ENCODE peak calls at places on chromosomes 5 and 9, in ten cellular contexts. One of them, this sample, is unnamed.
A peak's percentile ranks its signal among the peaks of the same experiment; 100 is the strongest.

GRCh38 chr9:98580956-98581355 is 127.8 kb downstream of the GABBR2 start:
- DNase-seq in GM12878: no peak
- DNase-seq in effector memory CD4-positive, alpha-beta T cell: no peak
- DNase-seq in uterus: no peak
- DNase-seq in HCT116: no peak
- DNase-seq in right lobe of liver: no peak
- DNase-seq in tibial nerve: no peak
- DNase-seq in CD8-positive, alpha-beta T cell: no peak
- DNase-seq in CD4-positive, CD25-positive, alpha-beta regulatory T cell: no peak
- DNase-seq in pancreas: no peak
- DNase-seq in this sample: no peak

GRCh38 chr5:55324815-55325418 is 17.1 kb downstream of the MTREX start:
- DNase-seq in HCT116: peak; percentile 32
- DNase-seq in CD8-positive, alpha-beta T cell: no peak
- DNase-seq in GM12878: no peak
- DNase-seq in effector memory CD4-positive, alpha-beta T cell: no peak
- DNase-seq in tibial nerve: no peak
- DNase-seq in right lobe of liver: no peak
- DNase-seq in uterus: no peak
- DNase-seq in pancreas: no peak
- DNase-seq in CD4-positive, CD25-positive, alpha-beta regulatory T cell: no peak
- DNase-seq in this sample: no peak

GRCh38 chr9:134570151-134570621 is 71.4 kb upstream of the COL5A1 start:
- DNase-seq in HCT116: no peak
- DNase-seq in CD8-positive, alpha-beta T cell: no peak
- DNase-seq in pancreas: peak; percentile 26
- DNase-seq in effector memory CD4-positive, alpha-beta T cell: no peak
- DNase-seq in CD4-positive, CD25-positive, alpha-beta regulatory T cell: no peak
- DNase-seq in GM12878: no peak
- DNase-seq in uterus: peak; percentile 8
- DNase-seq in right lobe of liver: peak; percentile 8
- DNase-seq in tibial nerve: no peak
- DNase-seq in this sample: no peak

GRCh38 chr5:25554077-25554476 is 909.3 kb upstream of the CDH10 start:
- DNase-seq in right lobe of liver: no peak
- DNase-seq in CD4-positive, CD25-positive, alpha-beta regulatory T cell: no peak
- DNase-seq in tibial nerve: no peak
- DNase-seq in CD8-positive, alpha-beta T cell: no peak
- DNase-seq in effector memory CD4-positive, alpha-beta T cell: no peak
- DNase-seq in uterus: no peak
- DNase-seq in GM12878: no peak
- DNase-seq in pancreas: no peak
- DNase-seq in HCT116: no peak
- DNase-seq in this sample: no peak

GRCh38 chr5:176738851-176739250 is 71.5 kb upstream of the UNC5A start:
- DNase-seq in uterus: no peak
- DNase-seq in CD4-positive, CD25-positive, alpha-beta regulatory T cell: no peak
- DNase-seq in GM12878: no peak
- DNase-seq in HCT116: no peak
- DNase-seq in pancreas: peak; percentile 27
- DNase-seq in tibial nerve: no peak
- DNase-seq in right lobe of liver: no peak
- DNase-seq in effector memory CD4-positive, alpha-beta T cell: no peak
- DNase-seq in CD8-positive, alpha-beta T cell: no peak
- DNase-seq in this sample: no peak

GRCh38 chr5:62600560-62601252 is 22.1 kb downstream of the LRRC70 start:
- DNase-seq in CD8-positive, alpha-beta T cell: no peak
- DNase-seq in right lobe of liver: no peak
- DNase-seq in pancreas: no peak
- DNase-seq in tibial nerve: no peak
- DNase-seq in CD4-positive, CD25-positive, alpha-beta regulatory T cell: no peak
- DNase-seq in GM12878: no peak
- DNase-seq in HCT116: no peak
- DNase-seq in uterus: no peak
- DNase-seq in effector memory CD4-positive, alpha-beta T cell: no peak
- DNase-seq in this sample: no peak

GRCh38 chr5:138369706-138370105 is 17.2 kb downstream of the KDM3B start:
- DNase-seq in tibial nerve: no peak
- DNase-seq in pancreas: no peak
- DNase-seq in GM12878: no peak
- DNase-seq in effector memory CD4-positive, alpha-beta T cell: no peak
- DNase-seq in uterus: no peak
- DNase-seq in HCT116: no peak
- DNase-seq in right lobe of liver: no peak
- DNase-seq in CD8-positive, alpha-beta T cell: no peak
- DNase-seq in CD4-positive, CD25-positive, alpha-beta regulatory T cell: no peak
- DNase-seq in this sample: no peak

GRCh38 chr9:133375116-133375723 is 640 bp downstream of the SURF4 start:
- DNase-seq in CD4-positive, CD25-positive, alpha-beta regulatory T cell: no peak
- DNase-seq in effector memory CD4-positive, alpha-beta T cell: no peak
- DNase-seq in CD8-positive, alpha-beta T cell: no peak
- DNase-seq in right lobe of liver: no peak
- DNase-seq in HCT116: no peak
- DNase-seq in uterus: no peak
- DNase-seq in tibial nerve: no peak
- DNase-seq in GM12878: no peak
- DNase-seq in pancreas: peak; percentile 73
- DNase-seq in this sample: no peak

GRCh38 chr5:42843675-42844292 is 32.1 kb upstream of the SELENOP start:
- DNase-seq in HCT116: no peak
- DNase-seq in CD4-positive, CD25-positive, alpha-beta regulatory T cell: no peak
- DNase-seq in effector memory CD4-positive, alpha-beta T cell: no peak
- DNase-seq in pancreas: no peak
- DNase-seq in right lobe of liver: no peak
- DNase-seq in uterus: no peak
- DNase-seq in tibial nerve: no peak
- DNase-seq in CD8-positive, alpha-beta T cell: no peak
- DNase-seq in GM12878: no peak
- DNase-seq in this sample: no peak

GRCh38 chr9:36165766-36166149 is 3.4 kb upstream of the CCIN start:
- DNase-seq in GM12878: no peak
- DNase-seq in HCT116: no peak
- DNase-seq in right lobe of liver: no peak
- DNase-seq in pancreas: no peak
- DNase-seq in CD4-positive, CD25-positive, alpha-beta regulatory T cell: no peak
- DNase-seq in tibial nerve: no peak
- DNase-seq in effector memory CD4-positive, alpha-beta T cell: no peak
- DNase-seq in uterus: no peak
- DNase-seq in CD8-positive, alpha-beta T cell: no peak
- DNase-seq in this sample: no peak

GRCh38 chr9:116844621-116845020 is 157.5 kb downstream of the TRIM32 start:
- DNase-seq in CD8-positive, alpha-beta T cell: no peak
- DNase-seq in uterus: no peak
- DNase-seq in GM12878: no peak
- DNase-seq in right lobe of liver: no peak
- DNase-seq in HCT116: no peak
- DNase-seq in tibial nerve: no peak
- DNase-seq in effector memory CD4-positive, alpha-beta T cell: no peak
- DNase-seq in CD4-positive, CD25-positive, alpha-beta regulatory T cell: no peak
- DNase-seq in pancreas: no peak
- DNase-seq in this sample: no peak

GRCh38 chr9:120845255-120845654 is 2.5 kb upstream of the PSMD5 start:
- DNase-seq in pancreas: no peak
- DNase-seq in GM12878: no peak
- DNase-seq in tibial nerve: no peak
- DNase-seq in right lobe of liver: no peak
- DNase-seq in HCT116: no peak
- DNase-seq in effector memory CD4-positive, alpha-beta T cell: no peak
- DNase-seq in uterus: no peak
- DNase-seq in CD8-positive, alpha-beta T cell: no peak
- DNase-seq in CD4-positive, CD25-positive, alpha-beta regulatory T cell: no peak
- DNase-seq in this sample: no peak

GRCh38 chr5:109316631-109317030 is 93.1 kb downstream of the PJA2 start:
- DNase-seq in right lobe of liver: no peak
- DNase-seq in CD4-positive, CD25-positive, alpha-beta regulatory T cell: no peak
- DNase-seq in CD8-positive, alpha-beta T cell: no peak
- DNase-seq in uterus: no peak
- DNase-seq in tibial nerve: no peak
- DNase-seq in effector memory CD4-positive, alpha-beta T cell: no peak
- DNase-seq in HCT116: peak; percentile 2
- DNase-seq in GM12878: no peak
- DNase-seq in pancreas: no peak
- DNase-seq in this sample: no peak

GRCh38 chr9:101443358-101443757 is 7.8 kb upstream of the ALDOB start:
- DNase-seq in CD8-positive, alpha-beta T cell: no peak
- DNase-seq in pancreas: peak; percentile 73
- DNase-seq in effector memory CD4-positive, alpha-beta T cell: no peak
- DNase-seq in HCT116: no peak
- DNase-seq in GM12878: no peak
- DNase-seq in CD4-positive, CD25-positive, alpha-beta regulatory T cell: no peak
- DNase-seq in tibial nerve: no peak
- DNase-seq in right lobe of liver: peak; percentile 87
- DNase-seq in uterus: no peak
- DNase-seq in this sample: no peak

GRCh38 chr9:21873540-21874221 is 71.2 kb downstream of the MTAP start:
- DNase-seq in uterus: no peak
- DNase-seq in effector memory CD4-positive, alpha-beta T cell: no peak
- DNase-seq in GM12878: no peak
- DNase-seq in right lobe of liver: no peak
- DNase-seq in CD8-positive, alpha-beta T cell: no peak
- DNase-seq in HCT116: peak; percentile 48
- DNase-seq in CD4-positive, CD25-positive, alpha-beta regulatory T cell: no peak
- DNase-seq in tibial nerve: no peak
- DNase-seq in pancreas: no peak
- DNase-seq in this sample: no peak

GRCh38 chr9:91424403-91425176 is 958 bp upstream of the NFIL3 start:
- DNase-seq in CD4-positive, CD25-positive, alpha-beta regulatory T cell: peak; percentile 27
- DNase-seq in CD8-positive, alpha-beta T cell: peak; percentile 35
- DNase-seq in pancreas: peak; percentile 85
- DNase-seq in GM12878: no peak
- DNase-seq in tibial nerve: peak; percentile 93
- DNase-seq in uterus: peak; percentile 92
- DNase-seq in HCT116: no peak
- DNase-seq in right lobe of liver: peak; percentile 90
- DNase-seq in effector memory CD4-positive, alpha-beta T cell: peak; percentile 55
- DNase-seq in this sample: peak; percentile 57

DNA sequence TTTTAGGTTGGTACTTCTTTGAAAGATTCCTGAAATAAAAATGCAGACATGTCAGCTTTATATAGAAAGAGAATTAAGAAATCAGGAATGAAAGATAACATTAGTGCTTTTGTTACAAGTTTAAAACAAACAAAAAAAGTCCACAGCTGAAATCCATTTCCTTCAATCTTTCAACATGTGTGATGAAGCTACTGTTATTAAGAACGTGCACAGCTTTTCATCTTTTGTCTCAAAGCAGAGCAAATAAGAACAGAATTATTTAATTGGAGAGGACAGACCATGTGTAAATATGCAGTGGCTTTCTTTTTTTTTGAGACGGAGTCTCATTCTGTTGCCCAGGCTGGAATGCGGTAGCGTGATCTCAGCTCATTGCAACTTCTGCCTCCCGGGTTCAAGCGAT is 63.6 kb downstream of the FNBP1 start:
- DNase-seq in right lobe of liver: no peak
- DNase-seq in HCT116: no peak
- DNase-seq in CD4-positive, CD25-positive, alpha-beta regulatory T cell: no peak
- DNase-seq in pancreas: no peak
- DNase-seq in effector memory CD4-positive, alpha-beta T cell: no peak
- DNase-seq in CD8-positive, alpha-beta T cell: no peak
- DNase-seq in GM12878: no peak
- DNase-seq in uterus: no peak
- DNase-seq in tibial nerve: no peak
- DNase-seq in this sample: no peak
- H3K4me1 ChIP-seq in right lobe of liver: peaks cover 5% of the 10 kb centered on the region
- H3K4me1 ChIP-seq in HCT116: no peaks in the 10 kb centered on the region
- H3K4me1 ChIP-seq in CD4-positive, CD25-positive, alpha-beta regulatory T cell: peaks cover 18% of the 10 kb centered on the region
- H3K4me1 ChIP-seq in pancreas: no peaks in the 10 kb centered on the region
- H3K4me1 ChIP-seq in effector memory CD4-positive, alpha-beta T cell: peaks cover under 1% of the 10 kb centered on the region
- H3K4me1 ChIP-seq in CD8-positive, alpha-beta T cell: peaks cover 7% of the 10 kb centered on the region
- H3K4me1 ChIP-seq in GM12878: peaks cover 6% of the 10 kb centered on the region
- H3K4me1 ChIP-seq in uterus: no peaks in the 10 kb centered on the region
- H3K4me1 ChIP-seq in tibial nerve: peaks cover 44% of the 10 kb centered on the region
- H3K4me1 ChIP-seq in this sample: peaks cover 16% of the 10 kb centered on the region

GRCh38 chr9:137227853-137228514 is 682 bp downstream of the RNF224 start:
- DNase-seq in CD4-positive, CD25-positive, alpha-beta regulatory T cell: no peak
- DNase-seq in HCT116: no peak
- DNase-seq in GM12878: no peak
- DNase-seq in pancreas: no peak
- DNase-seq in CD8-positive, alpha-beta T cell: no peak
- DNase-seq in uterus: no peak
- DNase-seq in right lobe of liver: no peak
- DNase-seq in tibial nerve: no peak
- DNase-seq in effector memory CD4-positive, alpha-beta T cell: no peak
- DNase-seq in this sample: no peak
- H3K4me1 ChIP-seq in CD4-positive, CD25-positive, alpha-beta regulatory T cell: peaks cover 12% of the 10 kb centered on the region
- H3K4me1 ChIP-seq in HCT116: peaks cover 44% of the 10 kb centered on the region
- H3K4me1 ChIP-seq in GM12878: peaks cover 12% of the 10 kb centered on the region
- H3K4me1 ChIP-seq in pancreas: peaks cover 11% of the 10 kb centered on the region
- H3K4me1 ChIP-seq in CD8-positive, alpha-beta T cell: peaks cover 13% of the 10 kb centered on the region
- H3K4me1 ChIP-seq in uterus: no peaks in the 10 kb centered on the region
- H3K4me1 ChIP-seq in right lobe of liver: peaks cover 10% of the 10 kb centered on the region
- H3K4me1 ChIP-seq in tibial nerve: peaks cover 28% of the 10 kb centered on the region
- H3K4me1 ChIP-seq in effector memory CD4-positive, alpha-beta T cell: peaks cover 15% of the 10 kb centered on the region
- H3K4me1 ChIP-seq in this sample: peaks cover 8% of the 10 kb centered on the region

GRCh38 chr5:81121836-81122235 is 111.3 kb upstream of the CKMT2 start:
- DNase-seq in pancreas: no peak
- DNase-seq in CD8-positive, alpha-beta T cell: no peak
- DNase-seq in HCT116: no peak
- DNase-seq in right lobe of liver: no peak
- DNase-seq in effector memory CD4-positive, alpha-beta T cell: no peak
- DNase-seq in GM12878: no peak
- DNase-seq in CD4-positive, CD25-positive, alpha-beta regulatory T cell: no peak
- DNase-seq in uterus: no peak
- DNase-seq in tibial nerve: no peak
- DNase-seq in this sample: no peak
- H3K4me1 ChIP-seq in pancreas: no peaks in the 10 kb centered on the region
- H3K4me1 ChIP-seq in CD8-positive, alpha-beta T cell: peaks cover 11% of the 10 kb centered on the region
- H3K4me1 ChIP-seq in HCT116: no peaks in the 10 kb centered on the region
- H3K4me1 ChIP-seq in right lobe of liver: peaks cover 50% of the 10 kb centered on the region
- H3K4me1 ChIP-seq in effector memory CD4-positive, alpha-beta T cell: no peaks in the 10 kb centered on the region
- H3K4me1 ChIP-seq in GM12878: no peaks in the 10 kb centered on the region
- H3K4me1 ChIP-seq in CD4-positive, CD25-positive, alpha-beta regulatory T cell: no peaks in the 10 kb centered on the region
- H3K4me1 ChIP-seq in uterus: no peaks in the 10 kb centered on the region
- H3K4me1 ChIP-seq in tibial nerve: peaks cover 13% of the 10 kb centered on the region
- H3K4me1 ChIP-seq in this sample: no peaks in the 10 kb centered on the region

DNA sequence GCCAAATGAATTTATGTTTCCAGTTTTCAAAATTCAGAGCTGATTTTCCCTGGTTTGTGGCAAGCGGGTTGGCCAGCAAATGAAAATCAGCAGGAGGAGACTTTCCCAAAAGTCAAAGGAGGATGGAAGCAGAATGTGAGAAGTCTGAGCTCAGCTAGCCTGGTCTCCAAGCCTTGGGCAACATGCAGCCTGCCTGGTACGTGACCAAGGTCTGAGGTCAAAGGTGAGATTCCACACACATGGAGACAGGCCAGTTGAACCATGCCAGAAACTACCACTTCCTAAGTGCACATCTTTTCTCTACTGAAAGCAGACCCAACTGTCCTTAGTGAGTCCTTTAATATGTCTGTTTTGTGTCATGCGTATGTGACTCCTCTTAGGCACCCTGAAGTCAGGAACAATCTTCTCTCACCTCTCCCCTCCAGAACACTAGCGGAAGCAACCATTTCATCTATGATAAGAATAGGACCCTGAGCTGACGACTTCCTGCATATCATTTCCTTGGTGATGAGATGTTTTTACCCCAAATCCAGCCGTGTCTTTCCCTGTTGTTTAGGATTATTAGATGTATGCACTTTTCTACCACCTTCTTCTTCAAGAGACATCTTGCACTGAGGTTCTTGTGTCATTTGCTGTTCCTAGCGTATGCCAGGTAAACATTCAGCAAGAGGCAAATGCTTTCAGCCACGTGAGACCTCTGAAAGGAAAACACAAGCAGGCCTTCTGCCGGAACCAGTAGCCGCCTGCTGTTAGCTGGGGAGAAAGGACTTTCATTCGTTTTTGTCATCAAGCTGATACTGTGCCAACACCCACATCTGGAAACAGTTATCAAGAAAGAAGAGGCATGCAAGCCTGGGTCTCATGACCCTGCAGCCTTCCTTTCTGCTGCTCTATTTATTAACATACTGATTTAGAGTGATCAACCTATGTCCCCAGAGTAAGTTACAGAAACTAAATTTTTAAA is 9.7 kb upstream of the TGFBI start:
- DNase-seq in pancreas: no peak
- DNase-seq in CD4-positive, CD25-positive, alpha-beta regulatory T cell: no peak
- DNase-seq in uterus: peak; percentile 62
- DNase-seq in tibial nerve: peak; percentile 94
- DNase-seq in right lobe of liver: peak; percentile 62
- DNase-seq in GM12878: no peak
- DNase-seq in CD8-positive, alpha-beta T cell: no peak
- DNase-seq in HCT116: no peak
- DNase-seq in effector memory CD4-positive, alpha-beta T cell: no peak
- DNase-seq in this sample: no peak
- H3K4me1 ChIP-seq in pancreas: no peaks in the 10 kb centered on the region
- H3K4me1 ChIP-seq in CD4-positive, CD25-positive, alpha-beta regulatory T cell: no peaks in the 10 kb centered on the region
- H3K4me1 ChIP-seq in uterus: no peaks in the 10 kb centered on the region
- H3K4me1 ChIP-seq in tibial nerve: peaks cover 65% of the 10 kb centered on the region
- H3K4me1 ChIP-seq in right lobe of liver: peaks cover 35% of the 10 kb centered on the region
- H3K4me1 ChIP-seq in GM12878: no peaks in the 10 kb centered on the region
- H3K4me1 ChIP-seq in CD8-positive, alpha-beta T cell: no peaks in the 10 kb centered on the region
- H3K4me1 ChIP-seq in HCT116: peaks cover 26% of the 10 kb centered on the region
- H3K4me1 ChIP-seq in effector memory CD4-positive, alpha-beta T cell: no peaks in the 10 kb centered on the region
- H3K4me1 ChIP-seq in this sample: no peaks in the 10 kb centered on the region